ENCODE peak calls at places on chromosomes 16 and 17, in five cellular contexts. One of them, this sample, is unnamed. For H3K4me1, the result is how much of the 10 kb centered on the place peaks cover.

GRCh38 chr16:17469742-17470001 is 1.1 kb downstream of the XYLT1 start:
- DNase-seq in heart right ventricle: no peak
- DNase-seq in neural progenitor cell: no peak
- DNase-seq in body of pancreas: no peak
- DNase-seq in HepG2: no peak
- DNase-seq in this sample: no peak

GRCh38 chr16:49701867-49702494 is 153.9 kb downstream of the ZNF423 start:
- DNase-seq in heart right ventricle: peak
- DNase-seq in neural progenitor cell: peak
- DNase-seq in body of pancreas: peak
- DNase-seq in HepG2: no peak
- DNase-seq in this sample: peak

GRCh38 chr17:42288985-42289862 is 926 bp downstream of the STAT5A start:
- DNase-seq in heart right ventricle: peak
- DNase-seq in neural progenitor cell: no peak
- DNase-seq in body of pancreas: peak
- DNase-seq in HepG2: no peak
- DNase-seq in this sample: no peak

GRCh38 chr16:54936086-54936978 is 5.7 kb downstream of the IRX5 start:
- DNase-seq in heart right ventricle: peak
- DNase-seq in neural progenitor cell: peak
- DNase-seq in body of pancreas: peak
- DNase-seq in HepG2: no peak
- DNase-seq in this sample: no peak

GRCh38 chr16:31107465-31107867 is 720 bp upstream of the BCKDK start:
- DNase-seq in heart right ventricle: no peak
- DNase-seq in neural progenitor cell: no peak
- DNase-seq in body of pancreas: no peak
- DNase-seq in HepG2: no peak
- DNase-seq in this sample: no peak

GRCh38 chr16:56643080-56643778 is 4.8 kb downstream of the MT1A start:
- DNase-seq in heart right ventricle: peak
- DNase-seq in neural progenitor cell: peak
- DNase-seq in body of pancreas: peak
- DNase-seq in HepG2: peak
- DNase-seq in this sample: peak

GRCh38 chr17:9472094-9472493 is 103.5 kb downstream of the STX8 start:
- DNase-seq in heart right ventricle: no peak
- DNase-seq in neural progenitor cell: no peak
- DNase-seq in body of pancreas: no peak
- DNase-seq in HepG2: no peak
- DNase-seq in this sample: no peak

GRCh38 chr17:65771704-65772103 is 210.3 kb upstream of the AXIN2 start:
- DNase-seq in heart right ventricle: no peak
- DNase-seq in neural progenitor cell: no peak
- DNase-seq in body of pancreas: no peak
- DNase-seq in HepG2: no peak
- DNase-seq in this sample: no peak

GRCh38 chr17:54969658-54970572 is 1.4 kb downstream of the STXBP4 start:
- DNase-seq in heart right ventricle: no peak
- DNase-seq in neural progenitor cell: no peak
- DNase-seq in body of pancreas: no peak
- DNase-seq in HepG2: peak
- DNase-seq in this sample: no peak
- H3K27ac ChIP-seq in heart right ventricle: peak
- H3K27ac ChIP-seq in neural progenitor cell: no peak
- H3K27ac ChIP-seq in body of pancreas: peak
- H3K27ac ChIP-seq in HepG2: peak
- H3K27ac ChIP-seq in this sample: peak

GRCh38 chr17:19646788-19647696 is 1.5 kb upstream of the ALDH3A2 start:
- DNase-seq in heart right ventricle: no peak
- DNase-seq in neural progenitor cell: peak
- DNase-seq in body of pancreas: peak
- DNase-seq in HepG2: peak
- DNase-seq in this sample: no peak

GRCh38 chr17:19644493-19645210 is 3.9 kb upstream of the ALDH3A2 start:
- DNase-seq in heart right ventricle: no peak
- DNase-seq in neural progenitor cell: no peak
- DNase-seq in body of pancreas: no peak
- DNase-seq in HepG2: no peak
- DNase-seq in this sample: no peak

GRCh38 chr17:19648475-19649406 is at the start of gene ALDH3A2:
- DNase-seq in heart right ventricle: peak
- DNase-seq in neural progenitor cell: peak
- DNase-seq in body of pancreas: peak
- DNase-seq in HepG2: peak
- DNase-seq in this sample: peak

GRCh38 chr17:19647697-19648474 is 665 bp upstream of the ALDH3A2 start:
- DNase-seq in heart right ventricle: peak
- DNase-seq in neural progenitor cell: peak
- DNase-seq in body of pancreas: peak
- DNase-seq in HepG2: peak
- DNase-seq in this sample: peak

GRCh38 chr17:19645608-19646250 is 2.8 kb upstream of the ALDH3A2 start:
- DNase-seq in heart right ventricle: peak
- DNase-seq in neural progenitor cell: peak
- DNase-seq in body of pancreas: peak
- DNase-seq in HepG2: peak
- DNase-seq in this sample: peak
- H3K4me1 ChIP-seq in heart right ventricle: under half
- H3K4me1 ChIP-seq in neural progenitor cell: under half
- H3K4me1 ChIP-seq in body of pancreas: under half
- H3K4me1 ChIP-seq in HepG2: half or more
- H3K4me1 ChIP-seq in this sample: under half

GRCh38 chr17:50137050-50137449 is 7.1 kb upstream of the SAMD14 start:
- DNase-seq in heart right ventricle: no peak
- DNase-seq in neural progenitor cell: no peak
- DNase-seq in body of pancreas: no peak
- DNase-seq in HepG2: no peak
- DNase-seq in this sample: no peak

GRCh38 chr17:50141026-50141749 is 9.3 kb downstream of the PPP1R9B start:
- DNase-seq in heart right ventricle: no peak
- DNase-seq in neural progenitor cell: no peak
- DNase-seq in body of pancreas: no peak
- DNase-seq in HepG2: no peak
- DNase-seq in this sample: no peak

GRCh38 chr17:50141750-50142119 is 8.7 kb downstream of the PPP1R9B start:
- DNase-seq in heart right ventricle: no peak
- DNase-seq in neural progenitor cell: no peak
- DNase-seq in body of pancreas: no peak
- DNase-seq in HepG2: no peak
- DNase-seq in this sample: no peak

GRCh38 chr17:50139950-50140885 is 10.3 kb upstream of the SAMD14 start:
- DNase-seq in heart right ventricle: peak
- DNase-seq in neural progenitor cell: peak
- DNase-seq in body of pancreas: peak
- DNase-seq in HepG2: peak
- DNase-seq in this sample: peak

DNA sequence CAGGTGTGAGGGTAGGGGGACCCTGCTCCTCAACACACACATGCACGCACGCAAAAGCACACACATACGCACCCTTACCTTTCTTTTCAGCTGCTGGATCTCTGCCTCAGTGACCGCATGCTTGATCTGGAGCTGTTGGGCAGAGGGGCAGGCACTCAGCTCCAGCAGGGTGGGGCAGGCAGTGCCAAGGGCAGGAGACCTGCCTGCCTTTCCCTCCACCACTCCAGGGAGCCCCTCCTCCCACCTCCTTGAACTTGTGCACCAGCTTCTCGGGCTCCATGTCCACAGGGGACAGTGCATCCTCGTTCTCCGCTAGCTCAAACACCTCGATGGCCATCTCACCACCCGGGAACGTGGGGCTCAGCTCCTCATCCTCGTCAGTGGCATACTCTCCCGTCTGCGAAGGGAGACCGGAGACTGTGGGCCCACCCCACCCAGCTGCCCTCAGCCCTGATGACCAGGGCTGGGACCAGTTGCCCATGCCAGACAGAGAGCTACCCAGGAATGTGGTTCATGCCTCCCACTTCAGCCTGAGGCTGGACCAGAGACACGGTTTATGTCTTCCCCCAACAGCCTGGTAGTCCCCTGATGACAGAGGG is 9.3 kb upstream of the SAMD14 start:
- DNase-seq in heart right ventricle: no peak
- DNase-seq in neural progenitor cell: no peak
- DNase-seq in body of pancreas: no peak
- DNase-seq in HepG2: no peak
- DNase-seq in this sample: no peak
- H3K27ac ChIP-seq in heart right ventricle: peak
- H3K27ac ChIP-seq in neural progenitor cell: no peak
- H3K27ac ChIP-seq in body of pancreas: no peak
- H3K27ac ChIP-seq in HepG2: no peak
- H3K27ac ChIP-seq in this sample: peak

DNA sequence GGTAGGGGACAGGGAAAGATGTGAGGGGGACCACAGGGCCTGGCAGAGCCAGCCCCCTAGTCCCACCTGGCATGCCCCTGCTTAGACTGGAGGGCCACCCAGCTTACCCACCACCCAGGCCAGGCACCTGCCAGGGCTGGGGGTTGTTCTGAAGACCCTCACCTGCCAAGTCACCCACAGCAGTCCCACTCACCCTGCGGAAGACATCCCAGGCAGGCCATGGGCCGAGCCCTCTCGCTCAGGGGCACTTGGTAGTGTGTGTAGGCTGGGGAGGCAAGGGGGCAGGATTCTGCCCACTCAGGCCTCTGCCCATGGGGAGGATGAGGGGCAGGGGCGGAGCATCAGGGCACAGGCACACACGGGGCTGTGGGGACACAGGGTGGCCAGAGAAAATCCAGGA is 4.0 kb downstream of the PLCD3 start:
- DNase-seq in heart right ventricle: no peak
- DNase-seq in neural progenitor cell: no peak
- DNase-seq in body of pancreas: no peak
- DNase-seq in HepG2: no peak
- DNase-seq in this sample: no peak
- H3K4me1 ChIP-seq in heart right ventricle: half or more
- H3K4me1 ChIP-seq in neural progenitor cell: under half
- H3K4me1 ChIP-seq in body of pancreas: under half
- H3K4me1 ChIP-seq in HepG2: half or more
- H3K4me1 ChIP-seq in this sample: half or more

GRCh38 chr17:61856078-61856477 is 7.2 kb downstream of the BRIP1 start:
- DNase-seq in heart right ventricle: no peak
- DNase-seq in neural progenitor cell: no peak
- DNase-seq in body of pancreas: no peak
- DNase-seq in HepG2: no peak
- DNase-seq in this sample: no peak
- H3K27ac ChIP-seq in heart right ventricle: no peak
- H3K27ac ChIP-seq in neural progenitor cell: no peak
- H3K27ac ChIP-seq in body of pancreas: no peak
- H3K27ac ChIP-seq in HepG2: no peak
- H3K27ac ChIP-seq in this sample: no peak

GRCh38 chr16:68843482-68844210 is at the start of gene TANGO6:
- DNase-seq in heart right ventricle: peak
- DNase-seq in neural progenitor cell: peak
- DNase-seq in body of pancreas: peak
- DNase-seq in HepG2: peak
- DNase-seq in this sample: peak
- H3K4me1 ChIP-seq in heart right ventricle: under half
- H3K4me1 ChIP-seq in neural progenitor cell: under half
- H3K4me1 ChIP-seq in body of pancreas: under half
- H3K4me1 ChIP-seq in HepG2: under half
- H3K4me1 ChIP-seq in this sample: under half

This sample was measured in tibial artery.